ENCODE peak calls at places on chromosomes 7 and 10, in seven cellular contexts. R is Caco-2; A is fibroblast of mammary gland; F is SW 1271; B is GM06990; T is stimulated activated CD4-positive, alpha-beta T cell treated with anti-CD3 and anti-CD28 coated beads, Interleukin-2, amount 100 ng/mL, for 48 hours; D is T1000. P is an unnamed sample.
A peak's percentile ranks its signal among the peaks of the same experiment; 100 is the strongest.

GRCh38 chr7:151990567-151990966 is 34.3 kb downstream of the GALNTL5 start:
- DNase-seq in R (no peak), A (peak; percentile 68), F (peak; percentile 38), B (no peak), T (no peak), D (no peak), P (peak; percentile 44)

GRCh38 chr10:27413831-27414348 is 90.2 kb upstream of the RAB18 start:
- DNase-seq in R (no peak), A (no peak), F (no peak), B (no peak), T (no peak), D (no peak), P (no peak)

GRCh38 chr7:78111384-78111783 is 312.8 kb downstream of the PHTF2 start:
- DNase-seq in R (no peak), A (no peak), F (no peak), B (no peak), T (no peak), D (no peak), P (no peak)

GRCh38 chr7:26397326-26397725 is 105.7 kb downstream of the SNX10 start:
- DNase-seq in R (peak; percentile 50), A (no peak), F (no peak), B (no peak), T (no peak), D (no peak), P (peak; percentile 53)

GRCh38 chr7:12458520-12459131 is 55.0 kb upstream of the VWDE start:
- DNase-seq in R (peak; percentile 55), A (peak; percentile 43), F (no peak), B (no peak), T (no peak), D (no peak), P (no peak)

GRCh38 chr7:123652406-123652805 is 3.3 kb upstream of the LMOD2 start:
- DNase-seq in R (no peak), A (peak; percentile 55), F (no peak), B (no peak), T (no peak), D (no peak), P (peak; percentile 17)

GRCh38 chr7:16636533-16637173 is 8.9 kb downstream of the ANKMY2 start:
- DNase-seq in R (no peak), A (peak; percentile 81), F (no peak), B (no peak), T (no peak), D (no peak), P (peak; percentile 20)

GRCh38 chr10:3651969-3652653 is 132.9 kb downstream of the KLF6 start:
- DNase-seq in R (no peak), A (no peak), F (no peak), B (no peak), T (no peak), D (no peak), P (no peak)

GRCh38 chr10:100734295-100735086 is 10.9 kb upstream of the PAX2 start:
- DNase-seq in R (no peak), A (no peak), F (no peak), B (no peak), T (no peak), D (no peak), P (no peak)

GRCh38 chr7:112515989-112516388 is 35.2 kb downstream of the LSMEM1 start:
- DNase-seq in R (no peak), A (no peak), F (no peak), B (no peak), T (no peak), D (no peak), P (no peak)

GRCh38 chr10:119020627-119020946 is 8.9 kb upstream of the NANOS1 start:
- DNase-seq in R (no peak), A (peak; percentile 79), F (no peak), B (no peak), T (no peak), D (no peak), P (peak; percentile 42)